ENCODE peak calls at places on chromosomes 11 and 22, in seven cellular contexts. G is endothelial cell, P is GM13977, C is GM23338, Y is Calu3, D is tibial nerve, N is esophagus muscularis mucosa. K is an unnamed sample.

GRCh38 chr11:68331338-68331947 is 19.1 kb downstream of the LRP5 start:
- DNase-seq in P (no peak), D (no peak), N (no peak), G (no peak), C (no peak), Y (no peak), K (no peak)

GRCh38 chr11:47850337-47850736 is 2.2 kb upstream of the NUP160 start:
- DNase-seq in G (no peak), Y (no peak), N (no peak), P (no peak), C (no peak), D (no peak), K (no peak)

GRCh38 chr11:13354335-13354734 is 76.7 kb downstream of the BMAL1 start:
- DNase-seq in P (no peak), D (no peak), Y (no peak), G (peak), N (no peak), C (peak), K (no peak)

GRCh38 chr11:58286249-58286648 is 18.2 kb upstream of the OR10W1 start:
- DNase-seq in G (peak), Y (peak), N (no peak), D (no peak), P (peak), C (peak), K (no peak)

GRCh38 chr11:12544986-12545775 is 129.0 kb upstream of the TEAD1 start:
- DNase-seq in N (peak), D (no peak), C (no peak), Y (no peak), P (no peak), G (no peak), K (no peak)

GRCh38 chr11:130448416-130449068 is at the start of gene ADAMTS15:
- DNase-seq in C (peak), Y (peak), G (peak), D (peak), N (peak), P (peak), K (peak)

GRCh38 chr11:121067026-121067425 is 34.0 kb upstream of the TECTA start:
- DNase-seq in P (no peak), N (no peak), C (no peak), Y (no peak), G (no peak), D (no peak), K (no peak)

GRCh38 chr11:76250520-76251222 is 44.4 kb upstream of the WNT11 start:
- DNase-seq in Y (no peak), D (no peak), N (no peak), G (no peak), P (no peak), C (no peak), K (no peak)

GRCh38 chr11:22151795-22152194 is 41.1 kb upstream of the ANO5 start:
- DNase-seq in Y (no peak), N (no peak), P (no peak), D (no peak), G (no peak), C (no peak), K (no peak)

GRCh38 chr11:64885367-64886286 is 7.2 kb upstream of the EHD1 start:
- DNase-seq in C (no peak), P (no peak), D (no peak), G (no peak), N (no peak), Y (no peak), K (no peak)

GRCh38 chr22:31923761-31924160 is 20.6 kb upstream of the YWHAH start:
- DNase-seq in P (no peak), G (no peak), Y (no peak), C (no peak), D (no peak), N (no peak), K (no peak)

GRCh38 chr11:62088331-62088933 is 35.4 kb upstream of the INCENP start:
- DNase-seq in D (no peak), Y (no peak), P (no peak), N (no peak), C (peak), G (no peak), K (no peak)

GRCh38 chr11:131246156-131246555 is 124.3 kb upstream of the NTM start:
- DNase-seq in Y (no peak), N (peak), C (peak), G (no peak), D (no peak), P (no peak), K (no peak)

GRCh38 chr11:106249857-106250256 is 172.4 kb downstream of the AASDHPPT start:
- DNase-seq in Y (no peak), N (no peak), D (no peak), P (no peak), G (no peak), C (peak), K (no peak)

GRCh38 chr11:77580712-77581337 is 8.9 kb upstream of the AQP11 start:
- DNase-seq in Y (no peak), N (no peak), D (no peak), G (no peak), C (peak), P (no peak), K (no peak)

GRCh38 chr11:82989628-82990404 is 81.9 kb downstream of the RAB30 start:
- DNase-seq in P (no peak), D (no peak), Y (no peak), C (no peak), N (no peak), G (no peak), K (no peak)

GRCh38 chr11:120645639-120646038 is 134.1 kb downstream of the GRIK4 start:
- DNase-seq in C (peak), D (no peak), Y (no peak), P (no peak), N (no peak), G (no peak), K (no peak)

GRCh38 chr22:41940853-41941765 is 5.8 kb downstream of the CENPM start:
- DNase-seq in C (peak), N (no peak), P (peak), Y (peak), G (peak), D (peak), K (peak)

GRCh38 chr22:30781271-30781875 is 86.7 kb downstream of the OSBP2 start:
- DNase-seq in N (no peak), G (no peak), C (no peak), P (no peak), D (no peak), Y (no peak), K (no peak)

GRCh38 chr11:59175104-59175503 is 3.2 kb downstream of the DTX4 start:
- DNase-seq in P (no peak), D (no peak), G (no peak), N (peak), C (no peak), Y (no peak), K (no peak)

GRCh38 chr11:34667810-34668582 is 47.1 kb downstream of the EHF start:
- DNase-seq in G (no peak), N (no peak), Y (no peak), P (no peak), D (no peak), C (no peak), K (no peak)

GRCh38 chr11:6610591-6610990 is 1.4 kb downstream of the TAF10 start:
- DNase-seq in N (no peak), G (no peak), D (no peak), Y (no peak), C (no peak), P (no peak), K (no peak)

DNA sequence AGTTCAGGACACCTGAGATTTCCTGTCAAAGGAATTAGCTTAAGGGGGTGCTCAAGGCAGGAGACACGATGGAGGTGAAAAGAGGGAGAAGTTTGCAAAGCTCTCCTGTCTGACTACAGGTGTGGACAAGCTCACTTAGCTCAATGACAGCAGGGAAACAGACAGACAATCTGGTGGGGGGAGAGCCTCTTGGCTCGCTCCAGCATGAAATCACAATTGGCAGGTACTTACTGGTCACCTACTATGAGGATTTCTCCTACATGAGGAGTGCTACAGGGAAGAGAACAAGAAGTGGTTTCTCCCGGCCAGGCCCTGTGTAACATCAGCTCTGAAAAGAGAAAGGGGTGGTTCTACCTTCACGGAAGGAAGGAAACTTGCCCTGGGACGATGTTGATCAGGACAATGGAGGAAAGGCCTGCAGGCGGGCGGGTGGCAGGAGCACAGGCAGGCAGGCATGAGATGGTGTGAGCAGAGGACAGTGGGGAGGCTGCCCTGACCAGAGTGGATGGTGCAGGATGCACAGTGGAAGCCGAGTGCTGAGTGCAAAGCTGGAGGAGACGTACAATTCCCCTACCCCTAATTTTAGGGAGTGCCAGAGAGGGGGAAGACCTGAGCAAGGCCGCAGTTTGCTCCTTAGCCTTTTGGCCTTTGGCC is 57.9 kb upstream of the CRTAM start:
- DNase-seq in D (no peak), N (no peak), Y (no peak), G (no peak), C (no peak), P (no peak), K (no peak)
- TF ChIP-seq CTCF in D (no peak), N (no peak), Y (no peak), G (no peak), C (no peak), P (no peak), K (no peak)

GRCh38 chr11:75214843-75215242 is 25.7 kb upstream of the TPBGL start:
- DNase-seq in Y (no peak), C (no peak), N (no peak), D (no peak), G (no peak), P (no peak), K (no peak)

GRCh38 chr11:75212463-75212862 is 28.1 kb upstream of the TPBGL start:
- DNase-seq in D (no peak), P (no peak), Y (no peak), C (no peak), G (no peak), N (no peak), K (no peak)

GRCh38 chr11:75219869-75220268 is 20.7 kb upstream of the TPBGL start:
- DNase-seq in G (no peak), N (no peak), C (no peak), P (no peak), Y (no peak), D (no peak), K (no peak)

GRCh38 chr11:75208444-75208843 is 32.1 kb upstream of the TPBGL start:
- DNase-seq in G (no peak), C (no peak), D (no peak), Y (no peak), P (no peak), N (no peak), K (no peak)

GRCh38 chr11:75214411-75214821 is 26.2 kb upstream of the TPBGL start:
- DNase-seq in N (no peak), G (peak), C (peak), P (peak), D (peak), Y (peak), K (peak)
- TF ChIP-seq CTCF in N (peak), G (peak), C (peak), P (no peak), D (no peak), Y (no peak), K (peak)

GRCh38 chr11:125942276-125942611 is 3.6 kb upstream of the VSIG10L2 start:
- DNase-seq in D (no peak), Y (no peak), P (no peak), G (no peak), N (no peak), C (no peak), K (no peak)
- TF ChIP-seq CTCF in D (no peak), Y (peak), P (no peak), G (no peak), N (no peak), C (peak), K (no peak)

GRCh38 chr11:45816614-45817013 is 11.7 kb downstream of the SLC35C1 start:
- DNase-seq in G (no peak), N (no peak), P (no peak), Y (no peak), D (no peak), C (peak), K (no peak)
- TF ChIP-seq CTCF in G (no peak), N (no peak), P (no peak), Y (no peak), D (no peak), C (no peak), K (no peak)

GRCh38 chr22:50244420-50245213 is at the start of gene TUBGCP6:
- DNase-seq in Y (peak), P (peak), C (peak), D (peak), G (peak), N (peak), K (peak)
- TF ChIP-seq CTCF in Y (peak), P (no peak), C (peak), D (no peak), G (no peak), N (peak), K (peak)

DNA sequence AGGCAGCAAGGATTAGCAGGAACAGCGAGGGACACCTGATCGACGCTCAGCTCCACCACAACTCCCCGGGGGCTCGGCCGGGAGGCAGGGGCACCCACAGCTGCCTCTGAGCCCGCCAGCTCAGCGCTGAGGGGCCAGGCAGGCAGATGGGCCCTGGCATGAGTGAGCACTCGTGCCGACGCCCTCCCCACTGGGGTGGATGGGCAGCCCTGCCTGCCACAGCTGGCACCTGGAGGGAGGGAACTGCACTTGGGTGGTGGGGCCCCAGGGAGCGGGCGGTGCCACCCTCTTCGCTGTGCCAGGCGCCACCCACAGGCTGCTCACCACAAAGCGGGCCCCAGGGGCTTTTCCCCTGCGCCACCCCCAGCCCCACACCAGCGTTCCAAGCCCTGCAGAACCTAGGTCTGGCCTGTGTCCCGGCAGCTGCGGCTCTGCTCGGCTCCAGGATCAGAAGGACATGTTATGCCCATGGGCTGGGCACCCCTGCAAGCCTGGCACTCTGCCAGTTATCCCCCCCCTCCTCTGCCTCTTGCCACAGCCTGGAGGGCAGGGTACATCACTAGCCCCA is 28.8 kb downstream of the WNT7B start:
- DNase-seq in Y (no peak), D (no peak), G (no peak), C (no peak), N (no peak), P (no peak), K (no peak)
- TF ChIP-seq CTCF in Y (no peak), D (no peak), G (no peak), C (no peak), N (no peak), P (no peak), K (no peak)

DNA sequence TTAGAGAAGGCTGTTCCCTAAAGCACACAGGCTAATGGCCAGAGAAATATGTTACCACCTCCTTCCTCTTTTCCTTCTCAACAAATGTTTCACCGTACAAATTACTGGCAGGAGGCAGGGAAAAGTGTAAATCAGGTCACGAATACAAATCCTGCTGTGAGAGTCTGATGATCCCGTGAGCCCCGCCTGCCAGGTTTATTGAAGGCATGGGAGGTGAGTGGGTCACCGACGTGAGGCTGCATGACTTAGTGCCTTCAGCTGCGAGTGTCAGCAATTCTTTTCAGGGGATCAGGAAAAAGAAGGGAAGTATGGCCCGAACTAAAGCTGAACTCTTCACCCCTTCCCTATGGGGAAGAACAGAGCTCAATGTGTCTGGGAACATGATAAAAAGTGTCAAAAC is 166.2 kb downstream of the OPCML start:
- DNase-seq in N (peak), P (no peak), D (no peak), G (no peak), Y (no peak), C (no peak), K (no peak)
- TF ChIP-seq CTCF in N (no peak), P (no peak), D (no peak), G (no peak), Y (no peak), C (no peak), K (no peak)

DNA sequence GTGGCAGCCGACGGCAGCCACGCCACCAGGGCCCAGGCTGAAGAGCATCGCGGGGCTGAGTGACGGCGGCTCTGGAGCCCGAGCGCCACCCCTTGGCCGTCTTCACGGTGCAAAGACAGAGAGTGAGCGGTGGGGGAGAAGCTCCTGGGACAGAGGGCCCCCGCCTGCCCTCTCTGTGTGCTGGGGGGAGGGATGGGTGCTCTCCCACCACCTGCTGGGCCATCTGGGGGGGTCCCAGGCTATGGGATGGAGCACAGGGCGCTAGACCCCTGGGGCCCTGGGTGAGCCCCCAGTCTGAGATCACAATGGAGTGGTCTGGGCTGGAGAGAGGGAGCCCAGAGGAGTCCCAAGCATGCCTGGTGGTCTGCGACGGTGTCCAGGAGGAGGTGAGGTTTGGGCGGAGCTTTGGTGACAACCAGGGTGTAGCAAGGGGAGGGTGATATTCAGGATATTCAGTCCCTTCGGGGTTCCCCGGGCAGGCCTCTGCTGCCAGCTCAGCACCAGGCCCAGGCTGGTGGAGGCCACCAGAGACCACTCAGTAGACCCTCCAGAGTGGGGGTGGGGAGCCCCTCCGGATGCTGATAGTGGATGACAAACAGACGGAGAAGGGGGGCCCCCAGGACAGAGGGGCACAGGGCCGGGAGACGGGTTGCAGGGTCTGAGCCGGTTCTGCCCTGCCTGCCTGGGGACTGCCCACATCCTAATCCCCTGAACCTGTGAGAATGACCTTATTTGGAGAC is 78.1 kb upstream of the PRR5 start:
- DNase-seq in P (no peak), N (no peak), D (no peak), Y (peak), C (peak), G (peak), K (no peak)
- TF ChIP-seq CTCF in P (no peak), N (peak), D (no peak), Y (peak), C (peak), G (no peak), K (peak)

GRCh38 chr22:38302906-38303305 is 14.3 kb downstream of the CSNK1E start:
- DNase-seq in G (no peak), Y (no peak), N (no peak), D (no peak), P (no peak), C (no peak), K (no peak)

GRCh38 chr22:38304526-38304925 is 12.7 kb downstream of the CSNK1E start:
- DNase-seq in P (no peak), Y (no peak), N (no peak), G (no peak), C (no peak), D (peak), K (no peak)

GRCh38 chr22:38308791-38309498 is 8.3 kb downstream of the CSNK1E start:
- DNase-seq in P (no peak), D (no peak), N (no peak), C (no peak), G (no peak), Y (no peak), K (no peak)

GRCh38 chr22:38303974-38304373 is 13.3 kb downstream of the CSNK1E start:
- DNase-seq in G (no peak), N (no peak), P (no peak), Y (no peak), C (no peak), D (no peak), K (no peak)

GRCh38 chr22:38305481-38306448 is 11.5 kb downstream of the CSNK1E start:
- DNase-seq in N (no peak), G (no peak), D (no peak), Y (peak), C (peak), P (peak), K (no peak)
- TF ChIP-seq CTCF in N (no peak), G (no peak), D (no peak), Y (no peak), C (peak), P (peak), K (no peak)

GRCh38 chr11:113124578-113124977 is 163.4 kb downstream of the NCAM1 start:
- DNase-seq in Y (no peak), D (no peak), G (no peak), P (no peak), C (no peak), N (no peak), K (no peak)
- TF ChIP-seq CTCF in Y (no peak), D (no peak), G (no peak), P (no peak), C (no peak), N (no peak), K (no peak)